ENCODE peak calls at places on chromosomes 1 and 21, in ten cellular contexts. N is Panc1, Q is endodermal cell, P is GM23338, L is cardiac muscle cell, S is OCI-LY7, G is right atrium auricular region, K is tibial nerve, Y is uterus, Z is left lung. W is an unnamed sample. For H3K36me3, the result is how much of the 10 kb centered on the place peaks cover.

GRCh38 chr1:85692730-85693314 is 15.4 kb downstream of the ZNHIT6 start:
- DNase-seq in N (peak), Q (no peak), P (peak), L (peak), S (no peak), G (no peak), K (no peak), Y (no peak), Z (no peak), W (no peak)

GRCh38 chr1:205480349-205481278 is 23.9 kb upstream of the CDK18 start:
- DNase-seq in N (no peak), Q (peak), P (no peak), L (no peak), S (peak), G (no peak), K (no peak), Y (no peak), Z (no peak), W (no peak)

GRCh38 chr21:34156957-34157356 is 83.6 kb downstream of the MRPS6 start:
- DNase-seq in N (no peak), Q (no peak), P (no peak), L (no peak), S (no peak), G (no peak), K (no peak), Y (no peak), Z (no peak), W (no peak)

GRCh38 chr1:104671684-104672353 is 922.1 kb downstream of the AMY1C start:
- DNase-seq in N (no peak), Q (no peak), P (no peak), L (peak), S (no peak), G (no peak), K (no peak), Y (no peak), Z (no peak), W (no peak)

GRCh38 chr1:15154480-15155036 is 1.0 kb downstream of the TMEM51 start:
- DNase-seq in N (no peak), Q (peak), P (peak), L (peak), S (no peak), G (no peak), K (no peak), Y (peak), Z (peak), W (peak)

GRCh38 chr1:84174051-84174556 is 30.0 kb downstream of the PRKACB start:
- DNase-seq in N (peak), Q (no peak), P (peak), L (no peak), S (no peak), G (no peak), K (no peak), Y (no peak), Z (no peak), W (no peak)

GRCh38 chr1:36257375-36257767 is 33.1 kb downstream of the THRAP3 start:
- DNase-seq in N (no peak), Q (peak), P (peak), L (no peak), S (no peak), G (no peak), K (no peak), Y (no peak), Z (no peak), W (no peak)

GRCh38 chr1:201404016-201404598 is 5.0 kb upstream of the LAD1 start:
- DNase-seq in N (no peak), Q (no peak), P (no peak), L (no peak), S (no peak), G (no peak), K (no peak), Y (no peak), Z (no peak), W (no peak)

GRCh38 chr1:204643503-204643902 is 42.0 kb downstream of the LRRN2 start:
- DNase-seq in N (no peak), Q (no peak), P (no peak), L (no peak), S (no peak), G (no peak), K (no peak), Y (no peak), Z (no peak), W (no peak)

GRCh38 chr1:91753878-91754277 is 132.1 kb downstream of the TGFBR3 start:
- DNase-seq in N (no peak), Q (no peak), P (no peak), L (no peak), S (no peak), G (no peak), K (no peak), Y (no peak), Z (no peak), W (no peak)

GRCh38 chr1:220908757-220909156 is 29.5 kb downstream of the HLX start:
- DNase-seq in N (peak), Q (no peak), P (peak), L (no peak), S (no peak), G (no peak), K (no peak), Y (no peak), Z (no peak), W (no peak)

GRCh38 chr1:21278898-21279819 is 11.1 kb downstream of the ECE1 start:
- DNase-seq in N (no peak), Q (no peak), P (no peak), L (no peak), S (no peak), G (no peak), K (no peak), Y (no peak), Z (no peak), W (no peak)

GRCh38 chr1:21277178-21277577 is 13.1 kb downstream of the ECE1 start:
- DNase-seq in N (no peak), Q (no peak), P (no peak), L (no peak), S (no peak), G (no peak), K (no peak), Y (no peak), Z (no peak), W (no peak)

GRCh38 chr1:21280011-21280471 is 10.2 kb downstream of the ECE1 start:
- DNase-seq in N (no peak), Q (no peak), P (no peak), L (no peak), S (no peak), G (no peak), K (no peak), Y (peak), Z (peak), W (no peak)

GRCh38 chr1:21280482-21280881 is 9.8 kb downstream of the ECE1 start:
- DNase-seq in N (no peak), Q (no peak), P (no peak), L (no peak), S (no peak), G (no peak), K (no peak), Y (no peak), Z (no peak), W (no peak)

DNA sequence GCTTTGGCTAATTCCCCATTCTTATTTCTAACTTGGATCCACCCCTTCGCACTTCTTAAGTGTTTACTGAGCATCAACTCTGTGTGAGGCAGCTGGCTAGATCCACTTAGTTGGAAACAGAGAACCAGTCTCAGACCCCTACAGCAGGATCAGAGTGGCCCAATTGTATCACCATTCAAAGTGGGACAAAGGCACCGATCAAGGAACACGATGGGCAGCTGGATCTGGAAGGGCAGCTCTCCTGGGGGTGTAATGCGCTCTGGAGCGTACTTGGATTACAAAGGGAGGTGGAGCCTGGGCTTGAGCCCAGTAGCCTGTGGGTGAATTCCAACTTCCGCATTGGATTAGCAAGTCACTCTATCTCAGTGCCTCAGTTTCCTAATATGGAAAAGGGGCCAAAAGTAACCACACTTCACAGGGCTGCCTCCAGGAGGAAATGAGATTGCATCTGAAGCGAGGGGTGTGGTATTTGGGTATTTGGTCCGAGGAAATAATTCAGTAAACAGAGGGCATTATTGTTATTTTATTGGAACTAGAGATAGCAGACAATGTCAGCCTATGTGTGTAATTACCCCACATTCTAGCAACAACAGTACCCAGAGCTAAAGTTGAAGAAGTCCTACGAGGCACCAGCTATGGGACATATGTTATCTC is 11.9 kb downstream of the ECE1 start:
- DNase-seq in N (no peak), Q (no peak), P (no peak), L (no peak), S (no peak), G (no peak), K (peak), Y (no peak), Z (no peak), W (no peak)
- H3K36me3 ChIP-seq in N (under half), Q (under half), P (under half), L (under half), S (under half), G (under half), K (under half), Y (under half), Z (under half), W (under half)

DNA sequence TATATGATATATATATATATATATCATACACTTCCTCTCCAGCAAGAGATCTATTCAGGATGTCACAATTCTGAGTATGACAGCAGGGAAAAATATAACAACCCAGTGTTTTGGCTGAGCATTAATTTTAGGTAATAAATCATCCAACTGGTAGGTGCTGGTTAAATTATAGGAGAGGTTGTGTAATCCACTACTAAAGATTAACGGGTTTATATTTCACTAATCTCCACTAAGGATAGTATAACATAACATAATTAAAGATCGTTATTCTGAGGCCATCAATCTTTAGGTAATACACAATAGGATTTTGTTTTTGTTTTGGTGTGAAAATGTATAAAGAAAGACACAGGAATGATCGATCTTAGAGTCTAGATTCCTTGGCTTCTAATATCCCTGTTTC is 102.2 kb downstream of the COQ8A start:
- DNase-seq in N (no peak), Q (no peak), P (no peak), L (no peak), S (no peak), G (no peak), K (no peak), Y (no peak), Z (no peak), W (no peak)
- H3K27ac ChIP-seq in N (no peak), Q (no peak), P (no peak), L (no peak), S (no peak), G (no peak), K (no peak), Y (no peak), Z (no peak), W (no peak)

GRCh38 chr1:17640975-17641374 is 101.5 kb downstream of the ARHGEF10L start:
- DNase-seq in N (no peak), Q (no peak), P (no peak), L (no peak), S (no peak), G (no peak), K (no peak), Y (no peak), Z (no peak), W (no peak)
- H3K36me3 ChIP-seq in N (under half), Q (under half), P (under half), L (under half), S (under half), G (half or more), K (under half), Y (under half), Z (under half), W (half or more)

GRCh38 chr1:45621895-45622266 is 2.0 kb downstream of the CCDC17 start:
- DNase-seq in N (no peak), Q (no peak), P (no peak), L (no peak), S (no peak), G (no peak), K (no peak), Y (no peak), Z (no peak), W (no peak)

GRCh38 chr1:45619149-45619921 is 4.5 kb downstream of the CCDC17 start:
- DNase-seq in N (no peak), Q (peak), P (peak), L (no peak), S (no peak), G (no peak), K (no peak), Y (peak), Z (no peak), W (no peak)

GRCh38 chr1:45622267-45622890 is 1.5 kb downstream of the CCDC17 start:
- DNase-seq in N (no peak), Q (peak), P (no peak), L (no peak), S (no peak), G (no peak), K (no peak), Y (no peak), Z (no peak), W (no peak)

GRCh38 chr1:45621501-45621836 is 2.4 kb downstream of the CCDC17 start:
- DNase-seq in N (no peak), Q (peak), P (peak), L (no peak), S (no peak), G (no peak), K (no peak), Y (no peak), Z (no peak), W (no peak)

GRCh38 chr1:45620588-45621500 is 3.0 kb downstream of the CCDC17 start:
- DNase-seq in N (no peak), Q (peak), P (no peak), L (no peak), S (no peak), G (no peak), K (no peak), Y (no peak), Z (no peak), W (no peak)
- H3K27ac ChIP-seq in N (no peak), Q (peak), P (peak), L (peak), S (no peak), G (peak), K (no peak), Y (peak), Z (peak), W (no peak)

GRCh38 chr1:93653656-93654055 is 28.0 kb downstream of the BCAR3 start:
- DNase-seq in N (no peak), Q (no peak), P (no peak), L (no peak), S (no peak), G (no peak), K (no peak), Y (no peak), Z (no peak), W (no peak)

GRCh38 chr1:93652335-93652949 is 29.2 kb downstream of the BCAR3 start:
- DNase-seq in N (no peak), Q (no peak), P (no peak), L (no peak), S (no peak), G (peak), K (no peak), Y (no peak), Z (no peak), W (no peak)

GRCh38 chr1:93651695-93652094 is 29.9 kb downstream of the BCAR3 start:
- DNase-seq in N (no peak), Q (no peak), P (no peak), L (no peak), S (no peak), G (no peak), K (no peak), Y (no peak), Z (no peak), W (no peak)

GRCh38 chr1:93648656-93649055 is 33.0 kb downstream of the BCAR3 start:
- DNase-seq in N (no peak), Q (no peak), P (no peak), L (no peak), S (no peak), G (no peak), K (no peak), Y (no peak), Z (no peak), W (no peak)

DNA sequence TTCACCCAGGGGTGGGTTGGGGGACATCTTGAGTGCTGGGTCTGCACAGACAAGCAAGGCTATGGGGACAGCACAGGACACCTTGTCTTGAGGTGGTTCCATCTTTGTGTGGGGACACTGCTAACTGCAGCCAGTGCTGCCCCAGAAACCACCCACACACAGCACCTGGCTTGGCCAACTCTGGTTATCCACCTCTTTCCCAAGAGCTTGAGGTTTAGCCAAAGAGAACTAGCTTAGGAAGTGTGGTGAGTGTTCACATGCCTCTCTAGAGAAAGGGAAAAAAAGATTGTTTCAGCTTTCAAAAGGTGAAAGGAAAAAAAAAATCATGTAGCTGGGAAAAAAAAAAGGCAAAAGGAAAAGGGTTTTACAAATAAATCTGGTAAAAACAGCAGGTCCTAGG is 32.4 kb downstream of the BCAR3 start:
- DNase-seq in N (no peak), Q (no peak), P (no peak), L (no peak), S (no peak), G (no peak), K (no peak), Y (no peak), Z (no peak), W (no peak)
- H3K36me3 ChIP-seq in N (under half), Q (half or more), P (under half), L (under half), S (under half), G (under half), K (under half), Y (under half), Z (under half), W (under half)

GRCh38 chr1:30302808-30303310 is 420.5 kb downstream of the MATN1 start:
- DNase-seq in N (no peak), Q (no peak), P (no peak), L (no peak), S (no peak), G (peak), K (no peak), Y (no peak), Z (no peak), W (no peak)
- H3K27ac ChIP-seq in N (no peak), Q (no peak), P (no peak), L (no peak), S (no peak), G (no peak), K (no peak), Y (no peak), Z (no peak), W (no peak)

GRCh38 chr1:228336308-228337030 is 70.2 kb downstream of the TRIM11 start:
- DNase-seq in N (no peak), Q (no peak), P (no peak), L (no peak), S (no peak), G (no peak), K (no peak), Y (peak), Z (peak), W (peak)
- H3K36me3 ChIP-seq in N (under half), Q (under half), P (under half), L (half or more), S (under half), G (half or more), K (under half), Y (under half), Z (under half), W (under half)

GRCh38 chr1:147670319-147671003 is at the start of gene ACP6:
- DNase-seq in N (peak), Q (peak), P (peak), L (peak), S (peak), G (peak), K (peak), Y (peak), Z (peak), W (peak)
- H3K27ac ChIP-seq in N (peak), Q (peak), P (peak), L (peak), S (no peak), G (peak), K (peak), Y (peak), Z (peak), W (peak)

GRCh38 chr1:114586513-114587047 is 5.2 kb upstream of the BCAS2 start:
- DNase-seq in N (no peak), Q (no peak), P (no peak), L (no peak), S (no peak), G (no peak), K (no peak), Y (no peak), Z (no peak), W (no peak)
- H3K36me3 ChIP-seq in N (under half), Q (under half), P (under half), L (under half), S (under half), G (under half), K (under half), Y (under half), Z (under half), W (under half)

DNA sequence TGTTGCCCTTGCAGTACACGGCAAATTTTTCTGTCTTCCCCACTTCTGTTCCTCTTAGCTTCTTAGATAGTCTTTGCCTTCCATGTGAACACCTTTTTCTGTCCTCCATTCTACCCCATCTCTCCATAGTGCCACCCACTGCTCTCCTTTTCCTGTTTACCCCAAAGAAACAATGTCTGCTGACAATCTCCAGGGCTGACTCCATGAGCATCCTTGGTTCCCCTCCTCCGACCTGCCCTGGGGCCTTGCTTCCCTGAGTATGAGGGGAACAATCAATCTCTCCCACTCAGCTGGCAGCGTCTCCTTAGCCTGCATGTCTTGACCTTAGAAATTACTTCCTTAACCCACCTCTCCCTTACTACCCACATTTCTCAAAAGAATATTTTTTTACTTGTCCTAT is 12.3 kb upstream of the MYBPHL start:
- DNase-seq in N (no peak), Q (peak), P (no peak), L (no peak), S (no peak), G (peak), K (no peak), Y (no peak), Z (no peak), W (no peak)
- H3K27ac ChIP-seq in N (no peak), Q (no peak), P (peak), L (no peak), S (no peak), G (no peak), K (no peak), Y (no peak), Z (no peak), W (no peak)

W was measured in kidney.